ENCODE peak calls at places on chromosome 7, in six cellular contexts. X, Z, K, I, M and Q are unnamed samples.

GRCh38 chr7:32518534-32519140 is 23.3 kb downstream of the AVL9 start:
- DNase-seq in M (no peak), I (no peak), Z (no peak), K (no peak), X (no peak), Q (no peak)

GRCh38 chr7:106792233-106792926 is 72.7 kb upstream of the PIK3CG start:
- DNase-seq in X (no peak), I (no peak), K (no peak), Z (no peak), M (no peak), Q (no peak)

GRCh38 chr7:118087121-118087520 is 96.8 kb upstream of the LSM8 start:
- DNase-seq in K (no peak), X (no peak), I (no peak), Z (no peak), M (no peak), Q (no peak)

GRCh38 chr7:132098337-132098736 is 477.9 kb downstream of the PLXNA4 start:
- DNase-seq in K (no peak), X (no peak), Z (no peak), I (no peak), M (no peak), Q (no peak)

GRCh38 chr7:157635148-157635500 is 298.3 kb downstream of the DNAJB6 start:
- DNase-seq in K (no peak), M (no peak), I (no peak), Z (no peak), X (no peak), Q (no peak)

GRCh38 chr7:71618281-71618680 is 486.3 kb downstream of the GALNT17 start:
- DNase-seq in I (no peak), X (no peak), Z (no peak), M (no peak), K (no peak), Q (no peak)

GRCh38 chr7:106840342-106840741 is 24.7 kb upstream of the PIK3CG start:
- DNase-seq in M (no peak), X (no peak), Z (no peak), I (no peak), K (no peak), Q (peak)

GRCh38 chr7:107219563-107220244 is 50.9 kb downstream of the HBP1 start:
- DNase-seq in K (no peak), M (no peak), I (no peak), Z (no peak), X (no peak), Q (no peak)

GRCh38 chr7:79923953-79924352 is 210.7 kb upstream of the GNAI1 start:
- DNase-seq in K (no peak), I (no peak), X (no peak), M (no peak), Z (no peak), Q (no peak)

GRCh38 chr7:3073763-3074460 is 30.2 kb upstream of the CARD11 start:
- DNase-seq in K (no peak), M (no peak), I (no peak), X (no peak), Z (no peak), Q (no peak)

GRCh38 chr7:143258830-143259229 is 4.4 kb upstream of the GSTK1 start:
- DNase-seq in K (no peak), I (no peak), M (no peak), Z (no peak), X (no peak), Q (no peak)

GRCh38 chr7:135232720-135233119 is 918 bp upstream of the STRA8 start:
- DNase-seq in X (no peak), M (no peak), Z (no peak), K (no peak), I (no peak), Q (no peak)

GRCh38 chr7:50648570-50649169 is 83.5 kb upstream of the DDC start:
- DNase-seq in M (no peak), K (no peak), Z (no peak), X (no peak), I (no peak), Q (no peak)

GRCh38 chr7:148727501-148728278 is 29.0 kb downstream of the CUL1 start:
- DNase-seq in I (no peak), X (no peak), K (no peak), Z (no peak), M (no peak), Q (no peak)

GRCh38 chr7:47402941-47403340 is 179.0 kb downstream of the TNS3 start:
- DNase-seq in K (peak), I (no peak), M (no peak), Z (peak), X (no peak), Q (no peak)

GRCh38 chr7:24372973-24373372 is 89.0 kb downstream of the NPY start:
- DNase-seq in Z (no peak), K (no peak), M (no peak), X (no peak), I (no peak), Q (no peak)

GRCh38 chr7:50142421-50143113 is 49.5 kb upstream of the ZPBP start:
- DNase-seq in M (no peak), I (no peak), K (no peak), Z (no peak), X (no peak), Q (no peak)

DNA sequence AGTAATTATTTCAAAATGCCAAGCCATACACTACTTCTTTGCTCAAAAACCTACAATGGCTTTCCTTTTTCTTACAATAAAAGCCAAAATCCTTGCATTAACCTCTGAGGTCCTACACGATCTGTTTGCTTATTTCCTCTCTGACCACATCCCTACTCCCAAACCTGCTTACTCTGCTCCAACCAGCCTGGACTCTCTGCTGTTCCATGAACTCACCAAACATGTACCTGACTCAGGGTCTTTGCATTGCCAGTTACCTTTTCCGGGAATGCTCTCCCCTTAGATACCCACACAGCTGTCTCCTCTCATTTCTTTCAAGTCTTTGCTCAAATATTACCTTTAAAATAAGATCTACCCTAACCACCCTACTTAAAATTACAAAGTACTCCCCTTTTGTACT is 2.3 kb downstream of the ABCB4 start:
- DNase-seq in K (no peak), X (no peak), Z (no peak), I (no peak), M (no peak), Q (no peak)
- TF ChIP-seq POLR2A in K (no peak), X (no peak), Z (no peak), I (no peak), M (no peak), Q (no peak)

DNA sequence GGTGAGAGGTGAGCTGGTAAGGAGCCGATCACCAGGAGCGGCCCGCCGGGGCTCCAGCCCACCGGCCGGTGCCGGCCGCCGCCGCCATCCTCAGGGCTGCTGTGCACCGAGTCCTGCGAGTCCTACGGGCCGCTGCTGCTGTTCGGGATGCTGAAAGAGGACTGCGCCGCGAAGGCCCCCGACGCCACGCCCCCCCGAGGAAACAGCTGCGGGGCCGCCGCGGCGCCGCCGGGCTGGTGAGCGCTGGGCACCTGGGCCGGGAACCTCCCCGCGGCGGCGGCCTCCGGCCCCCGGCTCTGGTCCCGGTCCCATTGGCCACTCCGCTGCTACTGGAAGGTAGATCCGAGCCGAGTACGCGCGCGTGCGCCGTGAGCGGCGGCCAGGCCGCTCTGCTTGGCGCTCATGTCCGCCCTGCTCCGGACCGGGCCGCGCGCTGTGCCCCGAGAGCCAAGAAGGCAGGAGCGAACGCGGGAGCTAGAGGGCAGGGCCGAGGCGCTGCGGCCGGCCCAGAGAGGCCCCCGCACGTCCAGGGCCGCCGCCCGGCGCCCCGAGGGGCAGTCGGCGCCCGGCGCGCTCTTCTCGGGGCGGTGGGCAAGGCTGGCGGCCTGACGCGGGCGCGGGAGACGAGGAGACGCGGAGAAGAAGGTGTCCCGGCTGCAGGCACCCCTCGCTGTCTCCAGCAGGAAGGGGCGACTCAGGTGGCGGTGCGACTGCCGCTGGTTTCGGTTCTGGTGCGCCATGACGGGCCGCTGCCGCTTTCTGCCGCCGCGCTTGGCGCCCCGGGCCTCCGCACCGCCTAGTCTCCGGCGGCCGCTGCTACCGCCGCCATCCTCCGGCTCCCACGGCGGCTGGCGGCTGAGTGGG is 121.3 kb upstream of the WIPF3 start:
- DNase-seq in K (peak), M (peak), I (peak), Z (peak), X (peak), Q (peak)
- TF ChIP-seq POLR2A in K (peak), M (no peak), I (peak), Z (peak), X (peak), Q (peak)

GRCh38 chr7:138460176-138460648 is at the start of gene TRIM24:
- DNase-seq in Z (peak), X (no peak), K (no peak), I (peak), M (peak), Q (no peak)
- TF ChIP-seq POLR2A in Z (peak), X (peak), K (peak), I (peak), M (peak), Q (peak)

GRCh38 chr7:124257638-124258308 is 224.9 kb upstream of the TMEM229A start:
- DNase-seq in X (no peak), I (no peak), Z (no peak), M (no peak), K (no peak), Q (no peak)
- TF ChIP-seq POLR2A in X (no peak), I (no peak), Z (no peak), M (no peak), K (no peak), Q (no peak)

GRCh38 chr7:140060788-140061606 is 1.8 kb downstream of the PARP12 start:
- DNase-seq in Z (peak), I (peak), X (no peak), M (no peak), K (peak), Q (no peak)

GRCh38 chr7:140061607-140061930 is 1.2 kb downstream of the PARP12 start:
- DNase-seq in M (no peak), I (no peak), X (no peak), K (no peak), Z (no peak), Q (no peak)

GRCh38 chr7:140062118-140062527 is 628 bp downstream of the PARP12 start:
- DNase-seq in X (peak), M (no peak), K (peak), I (no peak), Z (peak), Q (no peak)

GRCh38 chr7:140060243-140060630 is 2.5 kb downstream of the PARP12 start:
- DNase-seq in I (no peak), K (no peak), Z (no peak), M (no peak), X (no peak), Q (no peak)

DNA sequence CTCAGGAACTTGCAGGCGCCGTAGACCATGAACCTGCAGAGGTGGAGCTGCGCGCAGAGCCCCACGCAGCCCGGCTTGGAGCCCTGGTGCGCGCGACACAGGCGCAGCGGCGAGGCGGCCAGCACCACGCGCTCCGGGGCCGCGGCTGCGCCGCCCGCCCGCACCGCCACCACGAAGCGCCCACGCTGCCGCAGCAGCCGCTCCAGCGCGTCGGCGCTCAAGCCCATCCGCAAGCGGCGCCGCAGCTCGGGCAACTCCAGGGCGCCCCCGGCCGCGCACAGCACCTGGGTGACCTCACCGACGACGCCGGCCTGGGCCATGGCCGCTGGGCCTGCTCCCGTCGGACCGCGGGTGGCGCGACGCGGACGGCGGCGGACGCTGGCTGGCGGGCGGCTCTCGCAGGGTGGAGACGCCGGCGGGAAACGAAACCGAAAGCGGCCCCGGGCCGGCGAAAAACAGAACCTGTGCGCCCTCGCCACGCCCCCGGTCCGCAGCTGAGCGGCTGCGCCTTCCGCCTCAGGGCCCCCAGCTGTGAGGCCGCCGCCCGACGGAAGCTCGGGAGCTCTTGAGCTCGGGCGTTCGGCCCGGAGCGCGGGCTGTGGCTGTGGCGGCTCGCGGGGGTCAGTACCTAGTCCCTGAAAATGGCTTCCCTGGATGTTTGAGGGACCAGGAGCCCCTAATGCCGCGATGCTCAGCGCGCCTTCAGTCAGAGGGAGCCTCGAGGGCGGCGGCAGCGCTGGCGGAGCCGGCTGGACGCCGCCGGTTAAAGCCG is at the start of gene PARP12:
- DNase-seq in I (peak), M (peak), Z (peak), X (peak), K (peak), Q (peak)
- TF ChIP-seq POLR2A in I (peak), M (no peak), Z (no peak), X (peak), K (peak), Q (peak)

GRCh38 chr7:18530224-18531179 is 35.0 kb downstream of the HDAC9 start:
- DNase-seq in I (no peak), X (no peak), Z (no peak), M (no peak), K (no peak), Q (no peak)

GRCh38 chr7:18534481-18534880 is 38.9 kb downstream of the HDAC9 start:
- DNase-seq in Z (no peak), X (no peak), M (no peak), I (no peak), K (no peak), Q (no peak)

GRCh38 chr7:18535811-18536413 is 40.4 kb downstream of the HDAC9 start:
- DNase-seq in K (no peak), I (peak), X (no peak), Z (no peak), M (no peak), Q (no peak)

GRCh38 chr7:18531539-18531938 is 36.0 kb downstream of the HDAC9 start:
- DNase-seq in M (no peak), K (no peak), Z (no peak), X (no peak), I (no peak), Q (no peak)

DNA sequence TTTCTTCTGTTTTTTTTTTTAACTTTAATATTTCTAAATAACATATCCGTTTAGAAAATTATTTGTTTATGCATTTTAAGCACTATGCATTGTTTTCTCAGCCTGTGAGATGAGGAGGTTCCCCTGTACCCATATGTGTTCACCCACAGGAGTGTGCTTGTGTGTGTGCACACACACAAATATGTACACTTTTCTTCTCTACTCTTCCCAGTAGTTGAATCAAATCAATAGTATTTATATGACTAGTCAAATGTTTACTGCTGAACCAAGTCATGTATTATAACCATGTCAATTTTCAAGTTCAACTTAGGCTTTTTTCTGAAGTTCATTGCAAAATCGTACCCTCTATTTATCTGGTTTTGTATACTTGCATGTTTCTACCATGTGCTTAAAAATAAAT is 37.3 kb downstream of the HDAC9 start:
- DNase-seq in Z (no peak), I (no peak), M (no peak), X (no peak), K (no peak), Q (no peak)
- TF ChIP-seq POLR2A in Z (no peak), I (no peak), M (no peak), X (no peak), K (no peak), Q (no peak)

DNA sequence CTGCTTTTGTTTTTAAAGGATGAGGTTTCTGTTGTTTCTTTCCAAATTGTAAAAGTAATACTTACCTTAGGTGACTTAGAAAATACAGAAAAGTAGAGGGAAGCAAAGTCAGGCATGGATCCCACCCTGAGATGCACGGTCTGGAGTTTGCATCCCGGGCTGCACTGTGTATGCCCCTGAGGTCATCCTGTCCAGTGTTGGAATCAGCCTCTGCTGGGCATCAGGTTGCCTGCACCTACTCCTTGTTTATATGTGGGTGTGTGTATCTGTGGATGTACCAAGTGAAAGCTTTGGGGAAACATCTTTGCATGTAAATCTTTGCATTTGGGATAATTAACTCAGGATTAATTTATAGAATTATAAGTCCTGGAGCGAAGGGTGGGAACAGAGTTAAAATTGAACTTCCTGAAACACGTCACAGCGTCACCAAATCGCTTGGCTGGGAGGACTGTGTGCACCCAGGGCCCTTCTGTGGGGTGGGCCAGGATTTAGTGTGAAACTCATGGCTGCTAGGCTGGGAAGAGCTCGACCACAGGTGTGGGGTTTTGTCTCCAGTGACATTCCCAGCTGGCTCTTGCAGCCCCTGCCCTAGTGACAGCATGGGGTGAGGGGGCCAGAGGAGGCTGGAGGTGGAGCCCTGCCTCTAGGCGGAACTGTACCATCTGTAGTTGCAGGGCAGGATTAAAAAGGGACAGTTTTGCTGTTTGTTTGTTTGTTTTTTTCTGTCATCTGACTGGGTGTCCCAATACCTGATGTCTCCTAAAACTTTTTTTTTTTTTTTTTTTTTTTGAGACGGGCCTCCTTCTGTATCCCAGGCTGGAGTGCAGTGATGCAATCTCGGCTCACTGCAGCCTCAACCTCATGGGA is 28.0 kb downstream of the GTF2IRD1 start:
- DNase-seq in K (no peak), I (peak), X (no peak), Z (no peak), M (no peak), Q (no peak)
- TF ChIP-seq POLR2A in K (no peak), I (no peak), X (no peak), Z (no peak), M (no peak), Q (no peak)

GRCh38 chr7:95919574-95919973 is 147.2 kb downstream of the DYNC1I1 start:
- DNase-seq in I (no peak), K (no peak), Z (no peak), X (no peak), M (no peak), Q (no peak)
- TF ChIP-seq POLR2A in I (no peak), K (no peak), Z (no peak), X (no peak), M (no peak), Q (no peak)